ENCODE peak calls at places on chromosomes 7 and 10, in ten cellular contexts. H is HepG2, D is stomach, G is ovary, Q is transverse colon, V is tibial nerve, X is K562, I is SK-N-SH, Z is H1, B is GM12878. R is an unnamed sample.
A peak's percentile ranks its signal among the peaks of the same experiment; 100 is the strongest.

GRCh38 chr10:1190052-1190395 is 133.8 kb downstream of the WDR37 start:
- DNase-seq in H (no peak), D (no peak), G (no peak), Q (no peak), V (no peak), X (no peak), I (no peak), Z (no peak), B (no peak), R (no peak)

GRCh38 chr7:28759373-28760013 is 198.6 kb downstream of the TRIL start:
- DNase-seq in H (no peak), D (no peak), G (no peak), Q (no peak), V (no peak), X (no peak), I (no peak), Z (no peak), B (no peak), R (no peak)

GRCh38 chr10:80204801-80205477 is 398 bp downstream of the ANXA11 start:
- DNase-seq in H (no peak), D (peak; percentile 48), G (no peak), Q (peak; percentile 47), V (no peak), X (peak; percentile 84), I (peak; percentile 81), Z (no peak), B (no peak), R (no peak)

GRCh38 chr7:76048668-76048988 is 722 bp downstream of the MDH2 start:
- DNase-seq in H (no peak), D (peak; percentile 34), G (no peak), Q (peak; percentile 19), V (no peak), X (no peak), I (peak; percentile 57), Z (peak; percentile 50), B (no peak), R (no peak)

GRCh38 chr10:19749185-19749729 is 67.0 kb upstream of the PLXDC2 start:
- DNase-seq in H (no peak), D (no peak), G (no peak), Q (no peak), V (no peak), X (no peak), I (no peak), Z (no peak), B (no peak), R (no peak)

GRCh38 chr10:20105931-20106330 is 289.7 kb downstream of the PLXDC2 start:
- DNase-seq in H (no peak), D (no peak), G (no peak), Q (no peak), V (no peak), X (no peak), I (no peak), Z (no peak), B (no peak), R (no peak)

GRCh38 chr10:76973515-76974289 is 663.9 kb downstream of the KCNMA1 start:
- DNase-seq in H (no peak), D (no peak), G (no peak), Q (no peak), V (no peak), X (no peak), I (peak; percentile 46), Z (no peak), B (no peak), R (no peak)

GRCh38 chr10:133017203-133017601 is 70.5 kb upstream of the ADGRA1 start:
- DNase-seq in H (no peak), D (no peak), G (no peak), Q (no peak), V (no peak), X (no peak), I (no peak), Z (no peak), B (no peak), R (no peak)

GRCh38 chr10:48634198-48634983 is 29.5 kb upstream of the ARHGAP22 start:
- DNase-seq in H (no peak), D (no peak), G (no peak), Q (peak; percentile 56), V (peak; percentile 41), X (no peak), I (no peak), Z (no peak), B (peak; percentile 91), R (no peak)

GRCh38 chr7:19294629-19295028 is 149.4 kb upstream of the FERD3L start:
- DNase-seq in H (no peak), D (no peak), G (no peak), Q (no peak), V (no peak), X (no peak), I (no peak), Z (no peak), B (no peak), R (no peak)

GRCh38 chr10:60006046-60006445 is 99.7 kb upstream of the CCDC6 start:
- DNase-seq in H (no peak), D (no peak), G (no peak), Q (no peak), V (no peak), X (no peak), I (no peak), Z (no peak), B (no peak), R (no peak)

GRCh38 chr10:6140965-6141295 is 52.1 kb downstream of the RBM17 start:
- DNase-seq in H (no peak), D (no peak), G (no peak), Q (no peak), V (no peak), X (no peak), I (no peak), Z (no peak), B (no peak), R (no peak)

GRCh38 chr7:35831208-35831607 is 30.4 kb downstream of the SEPTIN7 start:
- DNase-seq in H (peak; percentile 44), D (no peak), G (no peak), Q (no peak), V (no peak), X (no peak), I (no peak), Z (no peak), B (no peak), R (no peak)

GRCh38 chr7:27066148-27066547 is 29.7 kb downstream of the HOXA1 start:
- DNase-seq in H (no peak), D (no peak), G (no peak), Q (no peak), V (no peak), X (no peak), I (no peak), Z (no peak), B (no peak), R (no peak)

DNA sequence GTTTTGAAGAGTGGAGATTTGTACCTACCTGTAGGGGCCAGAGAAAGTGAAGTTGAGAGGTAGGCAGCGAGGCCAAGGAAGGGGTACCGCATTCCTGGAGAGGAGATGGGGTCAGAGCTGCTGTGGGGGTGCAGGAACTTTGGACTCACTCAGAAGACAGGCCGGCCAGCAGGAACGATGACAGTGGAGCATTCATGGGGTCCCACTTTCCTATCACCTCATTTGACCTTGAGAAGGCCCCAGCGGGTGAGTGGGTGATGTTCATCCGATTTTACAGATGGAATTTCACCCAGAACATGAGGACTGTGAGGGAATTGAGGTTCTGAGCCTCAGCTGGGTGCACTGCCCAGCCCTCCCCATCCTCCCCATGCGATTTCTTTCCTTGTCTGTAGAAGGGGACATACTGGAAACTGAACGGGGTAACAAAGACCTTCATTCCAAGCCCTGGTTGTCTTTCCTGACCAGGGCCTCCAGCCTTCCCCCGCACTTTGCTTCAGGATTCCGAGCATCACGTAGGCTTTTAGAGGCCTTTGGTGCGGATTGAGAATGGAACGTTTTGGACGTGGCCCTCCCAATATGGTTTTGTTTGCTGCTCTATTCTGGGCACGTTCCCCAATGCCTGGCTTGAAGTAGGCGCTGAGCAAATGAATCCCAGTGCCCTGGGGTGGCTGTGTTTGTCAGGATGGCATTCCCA is 87.3 kb downstream of the ADCY1 start:
- DNase-seq in H (no peak), D (peak; percentile 5), G (no peak), Q (no peak), V (peak; percentile 2), X (no peak), I (no peak), Z (peak; percentile 23), B (no peak), R (no peak)
- TF ChIP-seq EP300 in H (no peak), D (no peak), G (no peak), Q (no peak), V (no peak), X (no peak), I (no peak), Z (no peak), B (no peak), R (no peak)

DNA sequence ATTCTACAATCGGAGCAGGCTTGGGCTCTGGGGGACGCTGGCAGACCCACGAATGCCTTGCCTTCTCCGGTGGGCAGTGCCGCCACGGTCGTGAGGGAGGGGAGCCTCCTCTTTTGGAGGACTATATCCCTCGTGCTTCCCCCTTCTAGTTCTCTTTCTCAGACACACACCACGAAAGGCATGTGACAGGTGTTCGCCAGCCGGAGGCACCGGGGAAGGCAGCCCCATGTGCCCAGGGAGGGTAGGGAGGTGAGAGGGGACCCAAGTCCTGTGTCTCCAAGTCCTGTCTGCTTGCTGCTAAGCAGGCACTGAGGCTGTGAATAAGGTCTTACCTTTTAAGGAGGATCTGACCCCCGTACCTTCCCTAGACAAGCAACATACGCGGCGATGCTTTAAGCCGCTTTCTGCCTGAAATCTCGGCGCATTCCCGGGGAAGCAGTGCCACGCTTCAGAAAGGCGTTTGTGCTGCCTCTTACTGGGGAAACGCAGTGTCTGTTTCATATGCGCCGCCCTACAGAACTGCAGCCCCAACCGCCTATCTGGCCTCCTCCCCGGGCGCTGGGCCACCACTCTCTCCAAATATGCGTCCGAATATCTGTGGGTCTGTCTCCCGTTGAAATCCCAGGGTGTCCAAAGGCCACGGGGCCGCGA is 809 bp downstream of the PLXNA4 start:
- DNase-seq in H (no peak), D (no peak), G (peak; percentile 67), Q (peak; percentile 25), V (peak; percentile 45), X (no peak), I (peak; percentile 84), Z (peak; percentile 68), B (no peak), R (no peak)
- H3K4me3 ChIP-seq in H (no peak overlapping the region), D (peak overlapping the region; percentile 64), G (peak overlapping the region; percentile 55), Q (peak overlapping the region; percentile 42), V (peak overlapping the region; percentile 46), X (no peak overlapping the region), I (peak overlapping the region; percentile 48), Z (peak overlapping the region; percentile 67), B (no peak overlapping the region), R (peak overlapping the region; percentile 57)

GRCh38 chr10:117551322-117552155 is 9.0 kb downstream of the EMX2 start:
- DNase-seq in H (no peak), D (no peak), G (no peak), Q (no peak), V (no peak), X (no peak), I (no peak), Z (no peak), B (no peak), R (peak; percentile 44)
- H3K27me3 ChIP-seq in H (peaks cover 91% of the 10 kb centered on the region), D (peaks cover 29% of the 10 kb centered on the region), G (no peaks in the 10 kb centered on the region), Q (peaks cover 100% of the 10 kb centered on the region), V (peaks cover 100% of the 10 kb centered on the region), X (peaks cover 65% of the 10 kb centered on the region), I (peaks cover 77% of the 10 kb centered on the region), Z (peaks cover 90% of the 10 kb centered on the region), B (peaks cover 28% of the 10 kb centered on the region), R (peaks cover 72% of the 10 kb centered on the region)

GRCh38 chr10:89830623-89831022 is 129.2 kb downstream of the KIF20B start:
- DNase-seq in H (no peak), D (no peak), G (no peak), Q (no peak), V (no peak), X (no peak), I (no peak), Z (no peak), B (no peak), R (no peak)

GRCh38 chr10:89829887-89830269 is 128.5 kb downstream of the KIF20B start:
- DNase-seq in H (no peak), D (no peak), G (no peak), Q (no peak), V (no peak), X (no peak), I (no peak), Z (no peak), B (no peak), R (no peak)

GRCh38 chr10:89829262-89829886 is 128.0 kb downstream of the KIF20B start:
- DNase-seq in H (no peak), D (no peak), G (no peak), Q (no peak), V (no peak), X (no peak), I (no peak), Z (no peak), B (no peak), R (no peak)
- TF ChIP-seq EP300 in H (no peak), D (no peak), G (no peak), Q (no peak), V (no peak), X (no peak), I (no peak), Z (no peak), B (no peak), R (no peak)